ENCODE peak calls at places on chromosomes 6 and 20, in seven cellular contexts. J, F, O, G, U, P and C are unnamed samples.

GRCh38 chr20:47334022-47334551 is 22.4 kb downstream of the ZMYND8 start:
- DNase-seq in J (peak), F (no peak), O (peak), G (no peak), U (peak), P (peak), C (no peak)

GRCh38 chr6:47126647-47127339 is 84.7 kb upstream of the ADGRF1 start:
- DNase-seq in J (peak), F (no peak), O (peak), G (no peak), U (peak), P (peak), C (no peak)

GRCh38 chr6:113111550-113111949 is 745.6 kb upstream of the MARCKS start:
- DNase-seq in J (no peak), F (no peak), O (no peak), G (no peak), U (no peak), P (no peak), C (no peak)

GRCh38 chr20:1588166-1588868 is 30.8 kb upstream of the SIRPD start:
- DNase-seq in J (peak), F (no peak), O (peak), G (peak), U (no peak), P (peak), C (no peak)

GRCh38 chr6:140909156-140909555 is 1223.6 kb upstream of the GJE1 start:
- DNase-seq in J (peak), F (no peak), O (peak), G (no peak), U (no peak), P (peak), C (no peak)

GRCh38 chr6:15152720-15153119 is 93.1 kb upstream of the JARID2 start:
- DNase-seq in J (no peak), F (no peak), O (no peak), G (no peak), U (no peak), P (no peak), C (no peak)

GRCh38 chr6:163288066-163288465 is 126.5 kb upstream of the QKI start:
- DNase-seq in J (no peak), F (no peak), O (no peak), G (no peak), U (no peak), P (no peak), C (no peak)

GRCh38 chr6:35035481-35036030 is 105.6 kb downstream of the TCP11 start:
- DNase-seq in J (no peak), F (no peak), O (no peak), G (no peak), U (no peak), P (no peak), C (no peak)

GRCh38 chr6:31272431-31272830 is 539 bp upstream of the HLA-C start:
- DNase-seq in J (peak), F (no peak), O (peak), G (no peak), U (peak), P (no peak), C (no peak)

GRCh38 chr6:20340056-20340455 is 61.6 kb upstream of the E2F3 start:
- DNase-seq in J (no peak), F (no peak), O (no peak), G (no peak), U (no peak), P (no peak), C (no peak)

GRCh38 chr6:139262519-139263300 is 29.1 kb downstream of the TXLNB start:
- DNase-seq in J (no peak), F (no peak), O (no peak), G (no peak), U (no peak), P (peak), C (no peak)

GRCh38 chr20:56460459-56460858 is 8.0 kb upstream of the RTF2 start:
- DNase-seq in J (no peak), F (no peak), O (no peak), G (no peak), U (no peak), P (no peak), C (no peak)

GRCh38 chr6:40356242-40356910 is 230.8 kb downstream of the LRFN2 start:
- DNase-seq in J (no peak), F (no peak), O (no peak), G (no peak), U (peak), P (peak), C (peak)

GRCh38 chr6:30321692-30322388 is 4.9 kb upstream of the TRIM39 start:
- DNase-seq in J (no peak), F (no peak), O (no peak), G (no peak), U (peak), P (no peak), C (no peak)

GRCh38 chr20:35908007-35908406 is 46.3 kb downstream of the SCAND1 start:
- DNase-seq in J (no peak), F (no peak), O (no peak), G (no peak), U (no peak), P (no peak), C (no peak)

GRCh38 chr6:5275497-5275896 is 14.2 kb downstream of the FARS2 start:
- DNase-seq in J (peak), F (no peak), O (peak), G (no peak), U (peak), P (no peak), C (no peak)

GRCh38 chr20:36745234-36745926 is 510 bp downstream of the NDRG3 start:
- DNase-seq in J (peak), F (no peak), O (no peak), G (no peak), U (peak), P (no peak), C (no peak)

GRCh38 chr6:150252714-150253444 is 110.0 kb downstream of the PPP1R14C start:
- DNase-seq in J (no peak), F (no peak), O (peak), G (no peak), U (no peak), P (peak), C (no peak)

GRCh38 chr6:108127826-108128225 is 38.0 kb upstream of the NR2E1 start:
- DNase-seq in J (no peak), F (no peak), O (peak), G (no peak), U (no peak), P (peak), C (no peak)

GRCh38 chr6:6191476-6191875 is 129.0 kb downstream of the F13A1 start:
- DNase-seq in J (no peak), F (no peak), O (no peak), G (no peak), U (no peak), P (no peak), C (no peak)

GRCh38 chr6:130928993-130929678 is 101.9 kb downstream of the SMLR1 start:
- DNase-seq in J (peak), F (no peak), O (peak), G (no peak), U (peak), P (no peak), C (no peak)

GRCh38 chr20:46545077-46545826 is 5.2 kb downstream of the OCSTAMP start:
- DNase-seq in J (peak), F (no peak), O (no peak), G (no peak), U (peak), P (peak), C (no peak)

GRCh38 chr6:41047745-41048742 is 5.0 kb upstream of the APOBEC2 start:
- DNase-seq in J (no peak), F (no peak), O (no peak), G (no peak), U (no peak), P (no peak), C (no peak)

GRCh38 chr20:50401587-50402343 is 108.4 kb upstream of the PTPN1 start:
- DNase-seq in J (no peak), F (no peak), O (no peak), G (no peak), U (no peak), P (no peak), C (no peak)

GRCh38 chr20:62210496-62210855 is 9.6 kb downstream of the HRH3 start:
- DNase-seq in J (no peak), F (no peak), O (no peak), G (no peak), U (no peak), P (no peak), C (no peak)

GRCh38 chr6:166998256-166999144 is 697 bp upstream of the CEP43 start:
- DNase-seq in J (peak), F (peak), O (peak), G (peak), U (no peak), P (no peak), C (no peak)

GRCh38 chr6:149657441-149657840 is 8.9 kb upstream of the KATNA1 start:
- DNase-seq in J (no peak), F (no peak), O (no peak), G (no peak), U (no peak), P (no peak), C (no peak)

GRCh38 chr6:130159876-130160415 is 62.8 kb downstream of the SAMD3 start:
- DNase-seq in J (no peak), F (no peak), O (no peak), G (no peak), U (no peak), P (peak), C (no peak)

GRCh38 chr20:15890358-15890982 is 682.8 kb downstream of the KIF16B start:
- DNase-seq in J (no peak), F (no peak), O (no peak), G (no peak), U (no peak), P (no peak), C (no peak)

GRCh38 chr6:53517021-53517420 is 27.9 kb downstream of the GCLC start:
- DNase-seq in J (peak), F (no peak), O (peak), G (no peak), U (no peak), P (peak), C (no peak)

DNA sequence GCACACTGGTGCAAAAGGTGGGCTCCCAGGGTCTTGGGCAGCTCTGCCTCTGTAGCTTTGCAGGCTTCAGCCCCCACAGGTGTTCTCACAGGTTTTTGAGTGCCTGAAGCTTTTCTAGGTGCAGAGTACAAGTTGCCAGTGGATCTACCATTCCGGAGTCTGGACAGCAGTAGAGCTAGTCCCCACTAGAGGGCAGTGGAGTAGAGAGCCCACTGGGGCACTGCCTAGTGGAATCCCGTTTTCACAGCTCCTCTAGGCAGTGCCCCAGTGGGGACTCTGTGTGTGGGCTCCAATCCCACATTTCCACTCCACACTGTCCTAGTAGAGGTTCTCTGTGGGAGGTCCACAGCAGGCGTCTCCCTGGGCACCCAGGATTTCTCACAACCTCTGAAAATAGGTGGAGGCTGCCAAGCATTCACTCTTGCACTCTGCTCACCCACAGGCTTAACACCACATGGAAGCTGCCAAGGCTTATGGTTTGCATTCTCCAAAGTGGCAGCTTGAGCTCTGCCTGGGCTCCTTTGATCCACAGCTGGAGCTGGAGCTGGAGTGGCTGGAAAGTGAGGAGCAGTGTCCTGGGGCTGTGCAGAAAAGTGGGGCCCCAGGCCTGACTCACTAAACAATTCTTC is 86.3 kb upstream of the PROKR2 start:
- DNase-seq in J (peak), F (no peak), O (peak), G (no peak), U (peak), P (peak), C (no peak)
- TF ChIP-seq CTCF in J (peak), F (peak), O (peak), G (no peak), U (peak), P (peak), C (no peak)

GRCh38 chr6:90890681-90891337 is 303.9 kb upstream of the MAP3K7 start:
- DNase-seq in J (no peak), F (no peak), O (no peak), G (no peak), U (peak), P (peak), C (no peak)
- H3K4me3 ChIP-seq in J (no peak), F (no peak), O (no peak), G (no peak), U (no peak), P (no peak), C (no peak)

DNA sequence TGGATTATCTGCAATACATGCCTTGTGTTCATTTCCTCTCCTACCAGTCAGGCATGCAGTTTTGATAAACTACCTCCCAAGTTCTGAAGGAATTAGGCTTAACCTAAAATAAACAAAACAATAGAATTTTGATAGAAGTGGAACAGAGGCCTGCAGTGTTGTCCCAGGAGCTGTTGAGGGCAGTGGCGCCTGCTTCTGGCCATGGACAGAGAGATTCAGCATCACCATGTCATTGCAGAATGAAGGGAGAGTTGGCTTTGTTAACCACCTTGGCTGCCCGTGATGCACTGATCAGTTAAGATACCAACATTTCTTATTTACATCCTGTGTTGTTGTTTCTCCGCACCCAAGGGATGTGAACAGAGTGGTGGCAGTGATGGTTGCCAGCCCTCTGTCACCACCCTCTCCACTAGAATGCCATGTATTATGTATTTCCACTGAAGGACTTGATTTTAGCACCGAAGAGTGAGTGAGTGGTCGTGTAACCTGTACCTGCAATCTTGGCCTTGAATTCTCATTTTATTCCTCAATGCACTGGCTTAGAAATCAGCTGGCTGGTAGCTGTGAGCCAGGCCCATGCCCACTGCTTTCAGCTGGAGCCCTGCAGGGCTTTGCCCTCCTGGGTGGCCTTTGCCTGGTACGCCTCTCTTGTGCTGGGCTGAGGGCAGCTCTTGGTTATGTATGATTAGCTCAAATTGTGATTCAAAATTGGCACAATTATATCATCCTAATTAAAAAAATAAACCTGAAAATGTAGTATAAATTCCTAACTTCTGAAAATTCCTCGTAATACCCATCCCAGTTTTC is 56.5 kb downstream of the SHLD1 start:
- DNase-seq in J (no peak), F (no peak), O (no peak), G (no peak), U (no peak), P (no peak), C (no peak)
- TF ChIP-seq CTCF in J (peak), F (no peak), O (peak), G (no peak), U (peak), P (peak), C (no peak)

GRCh38 chr20:3472105-3472504 is 1.3 kb downstream of the ATRN start:
- DNase-seq in J (no peak), F (no peak), O (no peak), G (no peak), U (no peak), P (no peak), C (no peak)

GRCh38 chr20:3470627-3471396 is at the start of gene ATRN:
- DNase-seq in J (peak), F (peak), O (peak), G (peak), U (peak), P (peak), C (peak)

GRCh38 chr20:3470208-3470626 is 601 bp upstream of the ATRN start:
- DNase-seq in J (peak), F (no peak), O (no peak), G (no peak), U (no peak), P (no peak), C (no peak)

GRCh38 chr20:3473324-3473723 is 2.5 kb downstream of the ATRN start:
- DNase-seq in J (no peak), F (no peak), O (no peak), G (no peak), U (no peak), P (no peak), C (no peak)

DNA sequence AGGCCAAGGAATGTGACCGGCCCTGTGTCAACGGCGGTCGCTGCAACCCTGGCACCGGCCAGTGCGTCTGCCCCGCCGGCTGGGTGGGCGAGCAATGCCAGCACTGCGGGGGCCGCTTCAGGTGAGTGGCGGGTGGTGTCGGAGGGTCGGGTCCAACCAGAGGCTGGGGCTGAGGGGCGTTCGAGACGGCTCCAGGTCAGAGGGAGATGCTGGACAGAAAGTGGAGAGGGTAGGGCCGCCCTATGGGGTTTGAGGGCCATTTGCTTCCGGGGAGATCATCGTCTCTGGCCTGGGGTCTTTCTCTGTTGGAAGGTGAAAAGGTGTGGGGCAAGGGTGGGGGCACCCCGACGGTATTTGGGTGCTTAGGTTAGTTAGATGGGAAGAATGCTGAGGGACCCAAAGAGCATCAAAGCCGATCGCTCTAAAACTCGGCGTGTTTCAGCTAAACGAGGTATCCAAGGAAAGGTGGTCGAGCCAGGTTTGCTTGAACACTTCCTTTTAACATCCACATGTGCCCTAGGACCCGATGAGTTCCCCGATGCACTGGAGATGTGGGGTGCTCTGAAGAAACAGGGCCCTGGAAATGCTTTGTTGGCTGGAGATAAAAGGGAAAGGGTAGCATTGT is 691 bp downstream of the ATRN start:
- DNase-seq in J (peak), F (no peak), O (no peak), G (no peak), U (no peak), P (no peak), C (no peak)
- H3K4me3 ChIP-seq in J (peak), F (peak), O (peak), G (peak), U (peak), P (peak), C (peak)

DNA sequence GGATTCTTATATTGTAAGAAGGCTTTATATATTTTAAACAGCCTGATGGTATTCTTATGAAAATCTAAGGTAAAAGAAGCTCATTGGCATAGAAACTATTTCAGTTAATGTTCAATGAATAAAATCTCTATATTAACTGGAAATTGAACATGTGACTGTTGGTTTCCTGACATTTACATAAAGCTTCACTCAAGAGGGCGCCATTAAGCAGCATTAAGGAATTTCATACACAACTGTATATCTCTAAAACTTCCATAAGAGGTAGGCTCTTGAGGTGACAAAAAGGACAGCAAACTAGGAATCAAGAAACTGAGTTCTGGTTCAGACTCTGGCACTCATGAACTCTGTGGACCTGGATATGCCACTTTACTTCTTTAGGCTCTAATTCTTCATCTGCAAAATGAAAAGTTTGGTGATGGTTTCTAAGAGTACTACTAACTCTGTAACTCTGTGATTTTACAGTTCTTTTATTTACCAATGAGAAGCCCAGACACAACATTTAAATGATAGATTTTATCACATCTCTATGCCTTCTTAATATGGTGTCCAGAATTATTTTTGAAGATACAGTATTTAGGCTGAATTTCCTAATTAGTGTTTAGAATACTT is 147.5 kb downstream of the FLRT3 start:
- DNase-seq in J (peak), F (no peak), O (peak), G (no peak), U (peak), P (peak), C (no peak)
- TF ChIP-seq CTCF in J (peak), F (no peak), O (no peak), G (no peak), U (peak), P (peak), C (no peak)

GRCh38 chr6:28544211-28544610 is 18.5 kb downstream of the GPX5 start:
- DNase-seq in J (peak), F (no peak), O (no peak), G (no peak), U (no peak), P (no peak), C (no peak)
- H3K4me3 ChIP-seq in J (peak), F (no peak), O (no peak), G (no peak), U (peak), P (peak), C (peak)

GRCh38 chr6:33857301-33858052 is 53.7 kb upstream of the MLN start:
- DNase-seq in J (no peak), F (no peak), O (no peak), G (no peak), U (no peak), P (no peak), C (no peak)
- TF ChIP-seq CTCF in J (no peak), F (no peak), O (no peak), G (no peak), U (no peak), P (no peak), C (no peak)

GRCh38 chr6:106102967-106103727 is 17.0 kb downstream of the PRDM1 start:
- DNase-seq in J (no peak), F (no peak), O (no peak), G (no peak), U (no peak), P (no peak), C (no peak)
- H3K4me3 ChIP-seq in J (peak), F (no peak), O (peak), G (no peak), U (no peak), P (peak), C (peak)